ENCODE peak calls at places on chromosomes 2 and 18, in four cellular contexts. T, X, P and W are unnamed samples.

GRCh38 chr18:36448384-36449290 is 151.1 kb downstream of the FHOD3 start:
- DNase-seq in T (no peak), X (no peak), P (no peak), W (no peak)

GRCh38 chr2:173400760-173401159 is 46.1 kb downstream of the CDCA7 start:
- DNase-seq in T (no peak), X (no peak), P (peak), W (no peak)

GRCh38 chr2:54429811-54430600 is 26.1 kb upstream of the SPTBN1 start:
- DNase-seq in T (no peak), X (no peak), P (peak), W (no peak)

GRCh38 chr2:33929467-33929866 is 330.4 kb upstream of the FAM98A start:
- DNase-seq in T (no peak), X (no peak), P (no peak), W (no peak)

GRCh38 chr2:18988557-18989232 is 369.7 kb downstream of the OSR1 start:
- DNase-seq in T (no peak), X (no peak), P (no peak), W (no peak)

GRCh38 chr18:8140841-8141501 is 468.3 kb upstream of the RAB12 start:
- DNase-seq in T (peak), X (no peak), P (peak), W (no peak)

GRCh38 chr2:236665130-236665529 is 95.5 kb downstream of the ACKR3 start:
- DNase-seq in T (no peak), X (no peak), P (peak), W (no peak)

GRCh38 chr2:202831241-202831997 is 40.1 kb downstream of the ICA1L start:
- DNase-seq in T (peak), X (peak), P (peak), W (peak)

GRCh38 chr2:98175811-98176210 is 88.8 kb downstream of the VWA3B start:
- DNase-seq in T (no peak), X (no peak), P (no peak), W (no peak)

GRCh38 chr18:63002803-63003445 is 287.6 kb downstream of the PHLPP1 start:
- DNase-seq in T (no peak), X (no peak), P (no peak), W (no peak)

GRCh38 chr2:21041943-21042707 is 1.7 kb downstream of the APOB start:
- DNase-seq in T (no peak), X (no peak), P (no peak), W (no peak)

GRCh38 chr18:36188912-36189311 is 1.6 kb downstream of the MOCOS start:
- DNase-seq in T (no peak), X (no peak), P (no peak), W (no peak)

GRCh38 chr2:148201075-148202004 is 180.4 kb downstream of the MBD5 start:
- DNase-seq in T (peak), X (no peak), P (peak), W (peak)

GRCh38 chr2:48080534-48081316 is 174.4 kb upstream of the FBXO11 start:
- DNase-seq in T (no peak), X (no peak), P (no peak), W (no peak)

GRCh38 chr2:7377861-7378569 is 460.8 kb downstream of the RNF144A start:
- DNase-seq in T (no peak), X (peak), P (no peak), W (peak)

GRCh38 chr2:128260239-128261138 is 58.2 kb downstream of the HS6ST1 start:
- DNase-seq in T (no peak), X (no peak), P (peak), W (peak)

GRCh38 chr2:40095003-40095402 is 315.9 kb upstream of the THUMPD2 start:
- DNase-seq in T (no peak), X (no peak), P (peak), W (no peak)

GRCh38 chr2:26316041-26316440 is 29.9 kb upstream of the SELENOI start:
- DNase-seq in T (no peak), X (no peak), P (peak), W (no peak)

GRCh38 chr2:190534310-190535118 is at the start of gene NEMP2:
- DNase-seq in T (peak), X (peak), P (peak), W (peak)

GRCh38 chr2:178142274-178143065 is 30.2 kb downstream of the RBM45 start:
- DNase-seq in T (no peak), X (no peak), P (no peak), W (no peak)
- H3K4me3 ChIP-seq in T (no peak), X (no peak), P (no peak), W (no peak)

GRCh38 chr2:1817256-1818127 is 73.2 kb upstream of the PXDN start:
- DNase-seq in T (peak), X (peak), P (peak), W (peak)
- TF ChIP-seq EP300 in T (peak), X (no peak), P (no peak), W (peak)

DNA sequence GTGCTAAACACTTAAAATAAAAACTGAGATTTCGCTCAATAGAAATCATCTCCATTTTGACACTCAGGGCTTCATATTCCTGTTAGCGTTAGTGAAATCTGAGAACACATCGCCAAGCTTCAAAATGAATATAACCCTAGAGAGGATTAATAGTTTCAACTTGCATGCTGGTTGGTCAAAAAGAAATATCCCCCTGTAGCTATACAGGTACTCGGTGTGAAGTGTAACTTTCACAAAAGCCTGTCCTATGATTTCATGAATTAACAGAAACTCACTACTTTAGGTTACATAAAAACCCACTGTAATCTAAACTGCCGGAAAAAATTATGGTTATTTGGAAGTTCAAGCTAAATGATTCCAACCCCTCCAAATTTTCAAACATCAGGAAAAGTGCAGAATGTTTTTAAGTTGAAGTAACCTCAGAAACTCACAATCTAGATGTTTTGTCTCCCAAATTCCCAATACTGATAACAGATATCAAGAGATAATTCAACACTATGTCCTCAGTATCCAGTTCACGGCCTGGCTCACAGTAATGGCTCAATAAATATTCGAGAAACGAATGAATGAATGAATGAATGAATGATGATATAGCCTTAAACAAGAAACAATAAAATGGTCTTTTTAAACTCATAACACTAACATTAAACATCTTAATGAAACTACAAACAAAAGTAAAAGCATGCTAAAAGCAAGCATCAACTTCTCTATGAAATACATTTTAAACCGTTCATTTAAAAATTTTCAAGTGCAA is 2.5 kb downstream of the TLK1 start:
- DNase-seq in T (no peak), X (no peak), P (no peak), W (no peak)
- H3K4me3 ChIP-seq in T (peak), X (no peak), P (peak), W (no peak)

DNA sequence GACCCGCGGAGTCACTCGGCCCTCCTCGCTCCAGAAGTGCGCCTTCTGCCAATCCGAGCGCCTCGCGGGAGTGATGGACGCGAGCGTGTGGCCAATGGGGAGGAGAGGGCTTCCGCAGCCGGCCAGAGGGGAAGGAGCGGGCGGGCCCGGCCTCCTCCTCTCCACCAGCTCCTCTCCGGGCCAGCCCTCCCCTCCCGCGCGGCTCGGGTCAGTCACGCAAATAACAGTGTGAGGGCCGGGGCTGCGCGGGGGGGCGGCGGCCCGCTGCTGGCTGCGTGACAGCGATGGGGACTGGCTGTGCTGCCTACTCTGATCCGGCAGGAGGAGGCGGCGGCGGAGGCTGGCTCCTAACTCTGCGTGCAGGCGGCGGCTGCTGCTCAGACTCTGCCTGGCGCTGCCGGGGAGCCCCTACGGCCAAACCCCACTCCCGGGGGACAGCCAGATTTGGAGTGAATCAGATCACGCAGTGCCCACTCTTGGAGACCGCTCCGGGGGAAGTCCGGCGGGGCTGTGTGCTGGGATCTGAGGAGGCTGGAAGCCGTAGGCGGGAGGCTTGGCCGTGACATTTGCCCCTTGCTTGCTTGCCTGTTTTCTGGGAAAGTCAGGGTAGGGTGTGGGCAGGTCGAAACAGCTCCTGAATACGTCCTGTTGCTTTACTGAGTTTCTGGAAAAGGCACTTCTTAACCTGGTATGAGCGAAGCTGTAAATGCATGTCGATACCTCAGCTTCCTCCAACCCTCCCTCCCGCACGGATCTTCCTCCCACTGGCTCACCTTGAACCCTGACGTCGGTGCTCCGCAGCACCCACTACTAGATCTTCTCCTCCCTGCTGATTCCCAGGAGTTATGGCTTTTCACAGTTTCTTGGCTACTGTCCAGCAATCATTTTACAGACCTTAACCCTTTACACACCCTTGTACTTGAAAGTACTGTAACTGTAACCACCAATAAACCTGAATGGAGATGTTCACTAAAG is 97.9 kb upstream of the SERTAD2 start:
- DNase-seq in T (peak), X (no peak), P (peak), W (peak)
- TF ChIP-seq EP300 in T (peak), X (peak), P (no peak), W (no peak)

GRCh38 chr2:42569883-42570282 is 1.5 kb downstream of the MTA3 start:
- DNase-seq in T (no peak), X (no peak), P (no peak), W (no peak)
- H3K4me3 ChIP-seq in T (peak), X (peak), P (peak), W (peak)

DNA sequence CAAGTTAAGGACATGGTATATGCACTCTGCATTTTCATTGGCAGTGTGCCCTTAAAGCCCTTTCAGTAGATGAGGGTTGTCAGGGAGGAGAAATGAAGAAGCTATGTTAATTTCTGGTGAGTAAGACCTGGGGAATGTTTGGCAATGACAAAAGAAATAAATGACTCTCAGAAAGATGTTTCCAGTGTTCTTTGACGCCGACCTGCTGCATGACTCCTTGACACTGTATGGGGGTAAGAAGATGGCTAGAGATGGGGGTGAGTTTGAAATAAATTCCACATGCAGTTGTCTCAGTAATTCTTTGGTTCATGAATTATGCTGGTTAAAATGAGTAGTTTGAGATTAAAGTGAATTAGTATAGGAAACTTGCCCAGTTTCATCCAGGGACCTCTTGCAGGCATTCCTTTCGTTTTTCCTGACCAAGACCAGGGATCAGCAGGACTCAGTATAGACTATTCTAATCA is 5.9 kb downstream of the CCDC121 start:
- DNase-seq in T (no peak), X (no peak), P (no peak), W (no peak)
- TF ChIP-seq EP300 in T (no peak), X (no peak), P (no peak), W (no peak)

DNA sequence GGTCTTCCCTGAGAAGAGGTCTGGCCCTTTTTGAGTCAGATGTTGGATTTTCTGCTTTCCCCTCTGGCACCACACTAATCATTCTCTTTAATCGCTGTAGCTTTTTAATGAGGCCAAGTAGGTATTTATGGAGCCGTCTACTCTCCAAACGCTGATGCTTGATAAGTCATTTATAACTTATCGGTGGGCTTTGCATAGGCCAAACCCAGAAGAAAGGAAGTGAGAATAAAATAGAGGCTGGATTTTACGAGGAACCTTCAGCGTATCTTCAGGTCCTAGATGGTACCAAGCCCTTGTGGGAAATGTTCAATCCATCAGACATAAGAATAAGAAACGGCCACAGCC is 142.5 kb upstream of the CTAGE1 start:
- DNase-seq in T (no peak), X (no peak), P (no peak), W (no peak)
- H3K4me3 ChIP-seq in T (peak), X (peak), P (peak), W (peak)

DNA sequence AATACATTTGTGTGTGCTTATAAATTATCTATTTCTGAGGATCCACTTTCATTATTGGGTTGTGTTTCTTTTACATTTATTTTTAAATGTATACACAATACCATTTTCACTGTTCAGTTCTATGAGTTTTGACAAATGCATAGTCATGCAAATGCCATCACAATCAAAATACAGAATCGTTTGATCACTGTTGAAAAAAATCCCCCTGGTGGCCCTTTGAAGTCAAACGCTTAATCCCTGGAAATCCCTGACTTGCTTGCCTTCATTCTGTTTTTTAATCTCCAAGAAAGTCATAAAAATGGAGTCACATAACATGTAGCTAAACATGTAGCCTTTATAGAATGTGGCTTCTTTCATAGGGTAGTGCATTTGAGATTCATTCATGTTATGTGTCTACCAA is 173.3 kb downstream of the GALR1 start:
- DNase-seq in T (no peak), X (no peak), P (peak), W (no peak)
- TF ChIP-seq EP300 in T (no peak), X (no peak), P (no peak), W (no peak)

DNA sequence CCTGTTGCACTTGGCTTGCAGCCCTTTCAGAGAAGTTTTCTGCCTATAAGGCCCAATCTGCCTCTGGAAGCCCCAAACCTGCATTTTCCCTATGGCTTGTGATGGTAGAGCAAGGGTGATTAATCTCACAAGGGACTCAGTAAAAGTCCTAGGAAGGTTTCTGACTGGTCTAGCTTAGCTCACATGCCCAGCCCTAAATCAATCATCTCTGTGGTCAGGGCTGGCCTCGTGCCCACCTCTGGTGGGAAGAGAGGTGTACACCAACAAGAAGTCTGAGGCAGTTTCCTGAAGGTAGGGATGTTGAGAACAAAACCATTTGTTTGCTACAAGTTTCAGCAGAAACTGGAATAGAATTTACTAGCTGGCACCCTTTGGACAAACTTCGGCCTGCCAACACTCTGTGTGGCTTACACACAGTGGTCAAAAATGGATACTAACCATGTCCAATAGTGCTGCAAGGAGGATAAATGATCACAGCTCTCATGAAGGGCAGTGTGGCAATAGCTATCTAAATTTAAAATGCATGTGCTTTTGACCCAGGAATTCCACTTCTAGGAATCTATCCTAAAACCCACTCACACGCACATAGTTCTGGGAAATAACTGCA is 96.4 kb downstream of the EN1 start:
- DNase-seq in T (no peak), X (no peak), P (no peak), W (no peak)
- H3K4me3 ChIP-seq in T (no peak), X (no peak), P (no peak), W (no peak)

DNA sequence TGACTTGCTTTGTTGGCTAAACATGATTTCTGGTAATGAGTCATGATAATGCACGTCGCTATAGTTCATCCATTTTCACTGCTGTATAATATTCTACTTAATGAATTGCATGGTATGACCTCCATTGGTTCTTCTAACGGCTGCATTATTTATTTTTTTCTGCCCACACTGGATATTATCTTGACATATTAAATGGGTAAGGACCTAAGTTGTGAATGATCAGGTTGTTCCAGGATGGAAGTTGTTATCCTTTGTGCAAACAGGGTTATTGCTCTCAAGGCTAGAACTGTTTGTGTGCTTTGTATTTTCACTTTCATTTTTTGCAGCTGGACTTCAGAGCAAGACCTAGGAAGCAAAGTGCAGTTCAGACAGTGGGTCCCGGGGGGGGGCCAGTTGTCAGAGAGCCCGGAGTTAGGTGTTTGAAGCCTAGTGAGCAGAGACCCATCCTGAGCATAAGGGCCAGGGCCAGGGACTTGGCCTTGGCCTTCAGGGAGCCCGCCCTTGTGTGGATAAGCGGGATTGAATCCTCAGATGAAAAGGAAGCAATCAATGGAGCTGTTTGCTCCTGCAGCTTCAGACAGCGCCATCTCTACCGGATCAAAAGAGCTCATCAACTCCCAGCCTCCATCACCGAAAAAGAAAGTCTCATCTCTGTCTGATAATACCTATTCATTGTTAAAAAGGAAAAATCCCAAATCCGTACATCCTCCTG is 48.2 kb downstream of the AGAP1 start:
- DNase-seq in T (no peak), X (no peak), P (no peak), W (no peak)
- TF ChIP-seq EP300 in T (no peak), X (no peak), P (no peak), W (no peak)